ENCODE peak calls at places on chromosomes 2 and 18, in four cellular contexts. One of them, this sample, is unnamed.

GRCh38 chr2:18611184-18611583 is 21.8 kb upstream of the NT5C1B start:
- DNase-seq in NCI-H2029: peak
- DNase-seq in NCI-H2081 treated with DMSO at 0.1 percent for 48 hours: no peak
- DNase-seq in mammary epithelial cell: no peak
- DNase-seq in this sample: no peak

GRCh38 chr2:160156665-160157064 is 43.4 kb downstream of the ITGB6 start:
- DNase-seq in NCI-H2029: no peak
- DNase-seq in NCI-H2081 treated with DMSO at 0.1 percent for 48 hours: no peak
- DNase-seq in mammary epithelial cell: peak
- DNase-seq in this sample: peak

GRCh38 chr2:135227386-135227785 is 175.3 kb downstream of the RAB3GAP1 start:
- DNase-seq in NCI-H2029: no peak
- DNase-seq in NCI-H2081 treated with DMSO at 0.1 percent for 48 hours: no peak
- DNase-seq in mammary epithelial cell: no peak
- DNase-seq in this sample: no peak

GRCh38 chr2:27376866-27377617 is 3.5 kb downstream of the ZNF513 start:
- DNase-seq in NCI-H2029: no peak
- DNase-seq in NCI-H2081 treated with DMSO at 0.1 percent for 48 hours: no peak
- DNase-seq in mammary epithelial cell: no peak
- DNase-seq in this sample: no peak

GRCh38 chr2:85266424-85267041 is 61.3 kb downstream of the TGOLN2 start:
- DNase-seq in NCI-H2029: peak
- DNase-seq in NCI-H2081 treated with DMSO at 0.1 percent for 48 hours: no peak
- DNase-seq in mammary epithelial cell: peak
- DNase-seq in this sample: peak

GRCh38 chr2:234373791-234374508 is 122.9 kb downstream of the ARL4C start:
- DNase-seq in NCI-H2029: no peak
- DNase-seq in NCI-H2081 treated with DMSO at 0.1 percent for 48 hours: no peak
- DNase-seq in mammary epithelial cell: no peak
- DNase-seq in this sample: no peak

GRCh38 chr18:79866889-79867574 is 69.3 kb downstream of the KCNG2 start:
- DNase-seq in NCI-H2029: no peak
- DNase-seq in NCI-H2081 treated with DMSO at 0.1 percent for 48 hours: no peak
- DNase-seq in mammary epithelial cell: peak
- DNase-seq in this sample: peak

GRCh38 chr18:22343613-22344012 is 74.1 kb downstream of the CTAGE1 start:
- DNase-seq in NCI-H2029: no peak
- DNase-seq in NCI-H2081 treated with DMSO at 0.1 percent for 48 hours: no peak
- DNase-seq in mammary epithelial cell: no peak
- DNase-seq in this sample: no peak

GRCh38 chr2:26537826-26538475 is 60.0 kb upstream of the OTOF start:
- DNase-seq in NCI-H2029: no peak
- DNase-seq in NCI-H2081 treated with DMSO at 0.1 percent for 48 hours: no peak
- DNase-seq in mammary epithelial cell: no peak
- DNase-seq in this sample: no peak

GRCh38 chr18:30455741-30456140 is 586.8 kb downstream of the DSC3 start:
- DNase-seq in NCI-H2029: no peak
- DNase-seq in NCI-H2081 treated with DMSO at 0.1 percent for 48 hours: no peak
- DNase-seq in mammary epithelial cell: no peak
- DNase-seq in this sample: no peak

GRCh38 chr2:191593622-191594416 is 84.1 kb upstream of the NABP1 start:
- DNase-seq in NCI-H2029: no peak
- DNase-seq in NCI-H2081 treated with DMSO at 0.1 percent for 48 hours: no peak
- DNase-seq in mammary epithelial cell: peak
- DNase-seq in this sample: peak

GRCh38 chr2:101463885-101464653 is 10.8 kb downstream of the RFX8 start:
- DNase-seq in NCI-H2029: no peak
- DNase-seq in NCI-H2081 treated with DMSO at 0.1 percent for 48 hours: no peak
- DNase-seq in mammary epithelial cell: no peak
- DNase-seq in this sample: peak

GRCh38 chr2:236503100-236503499 is 66.5 kb upstream of the ACKR3 start:
- DNase-seq in NCI-H2029: no peak
- DNase-seq in NCI-H2081 treated with DMSO at 0.1 percent for 48 hours: no peak
- DNase-seq in mammary epithelial cell: no peak
- DNase-seq in this sample: no peak

GRCh38 chr18:41681138-41681881 is 273.7 kb upstream of the PIK3C3 start:
- DNase-seq in NCI-H2029: no peak
- DNase-seq in NCI-H2081 treated with DMSO at 0.1 percent for 48 hours: no peak
- DNase-seq in mammary epithelial cell: peak
- DNase-seq in this sample: peak

GRCh38 chr2:219513787-219514186 is 495 bp upstream of the ASIC4 start:
- DNase-seq in NCI-H2029: no peak
- DNase-seq in NCI-H2081 treated with DMSO at 0.1 percent for 48 hours: no peak
- DNase-seq in mammary epithelial cell: no peak
- DNase-seq in this sample: no peak

GRCh38 chr2:143171817-143172216 is 42.6 kb downstream of the ARHGAP15 start:
- DNase-seq in NCI-H2029: no peak
- DNase-seq in NCI-H2081 treated with DMSO at 0.1 percent for 48 hours: no peak
- DNase-seq in mammary epithelial cell: no peak
- DNase-seq in this sample: peak

GRCh38 chr2:98734823-98735260 is 3.9 kb upstream of the MGAT4A start:
- DNase-seq in NCI-H2029: no peak
- DNase-seq in NCI-H2081 treated with DMSO at 0.1 percent for 48 hours: no peak
- DNase-seq in mammary epithelial cell: no peak
- DNase-seq in this sample: no peak

This sample was measured in MCF 10A.